ENCODE peak calls at places on chromosomes 5 and 9, in nine cellular contexts. Z is H4; I is CD4-positive, alpha-beta T cell; X is iris pigment epithelial cell; N is activated CD8-positive, alpha-beta memory T cell treated with anti-CD3 and anti-CD28 coated beads for 48 hours; P is activated T-cell treated with anti-CD3 and anti-CD28 coated beads, Interleukin-2, amount 50 U/mL, for 72 hours; T is stimulated activated CD8-positive, alpha-beta memory T cell treated with anti-CD3 and anti-CD28 coated beads, Interleukin-4, amount 100 ng/mL, for 4 hours; A is NB4; F is lung microvascular endothelial cell. L is an unnamed sample.
A peak's percentile ranks its signal among the peaks of the same experiment; 100 is the strongest.

GRCh38 chr9:21995652-21996275 is 1.2 kb downstream of the CDKN2B-AS1 start:
- DNase-seq in Z (no peak), I (no peak), X (peak; percentile 77), N (no peak), P (peak; percentile 22), T (no peak), A (no peak), F (peak; percentile 63), L (no peak)

GRCh38 chr5:132414634-132415377 is 45.3 kb downstream of the SLC22A5 start:
- DNase-seq in Z (peak; percentile 94), I (no peak), X (peak; percentile 73), N (no peak), P (no peak), T (no peak), A (peak; percentile 57), F (peak; percentile 75), L (peak; percentile 62)

GRCh38 chr5:6542421-6543345 is 90.2 kb downstream of the NSUN2 start:
- DNase-seq in Z (no peak), I (no peak), X (no peak), N (no peak), P (no peak), T (no peak), A (no peak), F (no peak), L (no peak)

GRCh38 chr9:113701741-113702422 is 174.2 kb upstream of the ZNF618 start:
- DNase-seq in Z (no peak), I (no peak), X (no peak), N (no peak), P (no peak), T (no peak), A (no peak), F (no peak), L (no peak)

GRCh38 chr5:156942064-156942463 is 21.0 kb downstream of the TIMD4 start:
- DNase-seq in Z (no peak), I (no peak), X (no peak), N (no peak), P (peak; percentile 25), T (no peak), A (no peak), F (no peak), L (no peak)

GRCh38 chr5:140075371-140075770 is 32.3 kb upstream of the NRG2 start:
- DNase-seq in Z (no peak), I (no peak), X (peak; percentile 0), N (no peak), P (no peak), T (no peak), A (peak; percentile 16), F (peak; percentile 12), L (no peak)

GRCh38 chr5:159184858-159185381 is 24.4 kb downstream of the RNF145 start:
- DNase-seq in Z (peak; percentile 36), I (no peak), X (peak; percentile 87), N (no peak), P (peak; percentile 59), T (no peak), A (no peak), F (peak; percentile 22), L (no peak)

GRCh38 chr5:146025108-146025507 is 80.3 kb downstream of the PLAC8L1 start:
- DNase-seq in Z (peak; percentile 54), I (no peak), X (no peak), N (no peak), P (no peak), T (no peak), A (no peak), F (no peak), L (no peak)

GRCh38 chr5:132380741-132381140 is 11.2 kb downstream of the SLC22A5 start:
- DNase-seq in Z (no peak), I (no peak), X (no peak), N (no peak), P (no peak), T (no peak), A (no peak), F (no peak), L (no peak)

GRCh38 chr5:151703227-151703626 is 16.5 kb upstream of the SPARC start:
- DNase-seq in Z (no peak), I (no peak), X (no peak), N (no peak), P (no peak), T (no peak), A (no peak), F (no peak), L (no peak)

GRCh38 chr9:19156805-19157204 is 29.5 kb upstream of the PLIN2 start:
- DNase-seq in Z (no peak), I (no peak), X (no peak), N (no peak), P (no peak), T (no peak), A (no peak), F (no peak), L (no peak)

GRCh38 chr9:120714088-120714845 is at the start of gene MEGF9:
- DNase-seq in Z (peak; percentile 96), I (peak; percentile 94), X (peak; percentile 98), N (peak; percentile 93), P (peak; percentile 97), T (peak; percentile 94), A (peak; percentile 97), F (peak; percentile 99), L (peak; percentile 97)